ENCODE peak calls at places on chromosome 15, in nine cellular contexts. One of them, this sample, is unnamed.
A peak's percentile ranks its signal among the peaks of the same experiment; 100 is the strongest.

GRCh38 chr15:28875461-28875965 is 10.3 kb upstream of the APBA2 start:
- DNase-seq in IMR-90: no peak
- DNase-seq in body of pancreas: no peak
- DNase-seq in ovary: no peak
- DNase-seq in thyroid gland: no peak
- DNase-seq in heart left ventricle: no peak
- DNase-seq in transverse colon: no peak
- DNase-seq in upper lobe of left lung: no peak
- DNase-seq in A549: no peak
- DNase-seq in this sample: no peak

GRCh38 chr15:39471791-39472190 is 109.1 kb upstream of the THBS1 start:
- DNase-seq in thyroid gland: no peak
- DNase-seq in transverse colon: no peak
- DNase-seq in ovary: no peak
- DNase-seq in body of pancreas: no peak
- DNase-seq in A549: no peak
- DNase-seq in IMR-90: peak; percentile 36
- DNase-seq in heart left ventricle: no peak
- DNase-seq in upper lobe of left lung: no peak
- DNase-seq in this sample: no peak

GRCh38 chr15:66751579-66751978 is 49.5 kb downstream of the SMAD6 start:
- DNase-seq in thyroid gland: peak; percentile 74
- DNase-seq in IMR-90: no peak
- DNase-seq in transverse colon: no peak
- DNase-seq in A549: peak; percentile 77
- DNase-seq in heart left ventricle: peak; percentile 73
- DNase-seq in ovary: no peak
- DNase-seq in body of pancreas: peak; percentile 51
- DNase-seq in upper lobe of left lung: no peak
- DNase-seq in this sample: peak; percentile 79

GRCh38 chr15:91867581-91868026 is 14.1 kb downstream of the SLCO3A1 start:
- DNase-seq in A549: peak; percentile 73
- DNase-seq in thyroid gland: peak; percentile 77
- DNase-seq in upper lobe of left lung: peak; percentile 86
- DNase-seq in body of pancreas: peak; percentile 35
- DNase-seq in transverse colon: peak; percentile 85
- DNase-seq in IMR-90: peak; percentile 87
- DNase-seq in heart left ventricle: peak; percentile 87
- DNase-seq in ovary: peak; percentile 81
- DNase-seq in this sample: peak; percentile 83

GRCh38 chr15:66940368-66940767 is 125.0 kb upstream of the SMAD3 start:
- DNase-seq in ovary: no peak
- DNase-seq in transverse colon: no peak
- DNase-seq in heart left ventricle: no peak
- DNase-seq in A549: no peak
- DNase-seq in upper lobe of left lung: no peak
- DNase-seq in body of pancreas: no peak
- DNase-seq in IMR-90: peak; percentile 62
- DNase-seq in thyroid gland: no peak
- DNase-seq in this sample: no peak

GRCh38 chr15:58748787-58749531 is 548 bp downstream of the ADAM10 start:
- DNase-seq in upper lobe of left lung: peak; percentile 93
- DNase-seq in transverse colon: peak; percentile 53
- DNase-seq in body of pancreas: peak; percentile 58
- DNase-seq in IMR-90: no peak
- DNase-seq in thyroid gland: peak; percentile 56
- DNase-seq in A549: peak; percentile 52
- DNase-seq in heart left ventricle: peak; percentile 64
- DNase-seq in ovary: peak; percentile 48
- DNase-seq in this sample: peak; percentile 56

GRCh38 chr15:49187537-49188245 is 17.6 kb downstream of the GALK2 start:
- DNase-seq in thyroid gland: no peak
- DNase-seq in IMR-90: peak; percentile 76
- DNase-seq in upper lobe of left lung: no peak
- DNase-seq in transverse colon: no peak
- DNase-seq in A549: peak; percentile 5
- DNase-seq in body of pancreas: peak; percentile 29
- DNase-seq in ovary: no peak
- DNase-seq in heart left ventricle: no peak
- DNase-seq in this sample: no peak

GRCh38 chr15:101047301-101047781 is 128.2 kb downstream of the LRRK1 start:
- DNase-seq in ovary: peak; percentile 17
- DNase-seq in IMR-90: no peak
- DNase-seq in transverse colon: peak; percentile 7
- DNase-seq in body of pancreas: no peak
- DNase-seq in heart left ventricle: no peak
- DNase-seq in upper lobe of left lung: no peak
- DNase-seq in thyroid gland: no peak
- DNase-seq in A549: no peak
- DNase-seq in this sample: no peak

GRCh38 chr15:97745481-97746071 is 214.9 kb upstream of the ARRDC4 start:
- DNase-seq in A549: peak; percentile 60
- DNase-seq in IMR-90: no peak
- DNase-seq in thyroid gland: no peak
- DNase-seq in upper lobe of left lung: no peak
- DNase-seq in heart left ventricle: peak; percentile 36
- DNase-seq in transverse colon: peak; percentile 48
- DNase-seq in body of pancreas: peak; percentile 47
- DNase-seq in ovary: no peak
- DNase-seq in this sample: no peak

GRCh38 chr15:70385052-70385451 is 287.3 kb upstream of the TLE3 start:
- DNase-seq in thyroid gland: no peak
- DNase-seq in heart left ventricle: no peak
- DNase-seq in transverse colon: no peak
- DNase-seq in body of pancreas: no peak
- DNase-seq in ovary: no peak
- DNase-seq in A549: no peak
- DNase-seq in upper lobe of left lung: no peak
- DNase-seq in IMR-90: no peak
- DNase-seq in this sample: no peak

GRCh38 chr15:57881361-57881760 is 174.8 kb downstream of the POLR2M start:
- DNase-seq in ovary: no peak
- DNase-seq in heart left ventricle: no peak
- DNase-seq in body of pancreas: no peak
- DNase-seq in IMR-90: no peak
- DNase-seq in transverse colon: no peak
- DNase-seq in upper lobe of left lung: no peak
- DNase-seq in thyroid gland: no peak
- DNase-seq in A549: no peak
- DNase-seq in this sample: no peak

GRCh38 chr15:29917600-29918597 is 95.6 kb upstream of the TJP1 start:
- DNase-seq in IMR-90: peak; percentile 85
- DNase-seq in transverse colon: no peak
- DNase-seq in body of pancreas: no peak
- DNase-seq in ovary: no peak
- DNase-seq in A549: peak; percentile 56
- DNase-seq in heart left ventricle: no peak
- DNase-seq in thyroid gland: no peak
- DNase-seq in upper lobe of left lung: no peak
- DNase-seq in this sample: no peak

GRCh38 chr15:50823281-50823680 is 57.8 kb upstream of the SPPL2A start:
- DNase-seq in A549: no peak
- DNase-seq in thyroid gland: no peak
- DNase-seq in body of pancreas: no peak
- DNase-seq in ovary: no peak
- DNase-seq in transverse colon: no peak
- DNase-seq in upper lobe of left lung: no peak
- DNase-seq in heart left ventricle: no peak
- DNase-seq in IMR-90: no peak
- DNase-seq in this sample: no peak

GRCh38 chr15:90400759-90401314 is 12.8 kb downstream of the IQGAP1 start:
- DNase-seq in upper lobe of left lung: no peak
- DNase-seq in IMR-90: peak; percentile 96
- DNase-seq in transverse colon: peak; percentile 69
- DNase-seq in heart left ventricle: peak; percentile 79
- DNase-seq in thyroid gland: peak; percentile 85
- DNase-seq in ovary: peak; percentile 78
- DNase-seq in body of pancreas: peak; percentile 83
- DNase-seq in A549: peak; percentile 94
- DNase-seq in this sample: peak; percentile 63

GRCh38 chr15:88620995-88621772 is at the start of gene AEN:
- DNase-seq in upper lobe of left lung: peak; percentile 98
- DNase-seq in ovary: peak; percentile 95
- DNase-seq in A549: peak; percentile 97
- DNase-seq in thyroid gland: peak; percentile 97
- DNase-seq in heart left ventricle: peak; percentile 97
- DNase-seq in IMR-90: peak; percentile 95
- DNase-seq in transverse colon: peak; percentile 96
- DNase-seq in body of pancreas: peak; percentile 96
- DNase-seq in this sample: peak; percentile 95
- TF ChIP-seq POLR2A in upper lobe of left lung: peak; percentile 66
- TF ChIP-seq POLR2A in ovary: peak; percentile 37
- TF ChIP-seq POLR2A in A549: peak; percentile 65
- TF ChIP-seq POLR2A in thyroid gland: peak; percentile 55
- TF ChIP-seq POLR2A in heart left ventricle: no peak
- TF ChIP-seq POLR2A in IMR-90: peak; percentile 84
- TF ChIP-seq POLR2A in transverse colon: peak; percentile 23
- TF ChIP-seq POLR2A in body of pancreas: peak; percentile 53
- TF ChIP-seq POLR2A in this sample: no peak

GRCh38 chr15:36914962-36915808 is 185.2 kb downstream of the MEIS2 start:
- DNase-seq in body of pancreas: no peak
- DNase-seq in ovary: no peak
- DNase-seq in heart left ventricle: no peak
- DNase-seq in A549: no peak
- DNase-seq in upper lobe of left lung: no peak
- DNase-seq in thyroid gland: no peak
- DNase-seq in IMR-90: no peak
- DNase-seq in transverse colon: no peak
- DNase-seq in this sample: no peak

GRCh38 chr15:36912311-36912712 is 188.0 kb downstream of the MEIS2 start:
- DNase-seq in A549: no peak
- DNase-seq in ovary: no peak
- DNase-seq in transverse colon: no peak
- DNase-seq in heart left ventricle: no peak
- DNase-seq in thyroid gland: no peak
- DNase-seq in upper lobe of left lung: no peak
- DNase-seq in IMR-90: peak; percentile 46
- DNase-seq in body of pancreas: no peak
- DNase-seq in this sample: no peak

GRCh38 chr15:36921484-36922091 is 178.8 kb downstream of the MEIS2 start:
- DNase-seq in A549: no peak
- DNase-seq in upper lobe of left lung: no peak
- DNase-seq in ovary: no peak
- DNase-seq in transverse colon: no peak
- DNase-seq in body of pancreas: no peak
- DNase-seq in IMR-90: no peak
- DNase-seq in heart left ventricle: no peak
- DNase-seq in thyroid gland: no peak
- DNase-seq in this sample: no peak

GRCh38 chr15:36914466-36914865 is 185.9 kb downstream of the MEIS2 start:
- DNase-seq in A549: no peak
- DNase-seq in ovary: no peak
- DNase-seq in transverse colon: no peak
- DNase-seq in body of pancreas: no peak
- DNase-seq in heart left ventricle: no peak
- DNase-seq in upper lobe of left lung: no peak
- DNase-seq in IMR-90: no peak
- DNase-seq in thyroid gland: no peak
- DNase-seq in this sample: no peak

GRCh38 chr15:36917411-36918267 is 182.7 kb downstream of the MEIS2 start:
- DNase-seq in thyroid gland: no peak
- DNase-seq in IMR-90: no peak
- DNase-seq in body of pancreas: no peak
- DNase-seq in heart left ventricle: no peak
- DNase-seq in A549: no peak
- DNase-seq in transverse colon: no peak
- DNase-seq in upper lobe of left lung: no peak
- DNase-seq in ovary: no peak
- DNase-seq in this sample: no peak
- H3K4me3 ChIP-seq in thyroid gland: no peak overlapping the region
- H3K4me3 ChIP-seq in IMR-90: no peak overlapping the region
- H3K4me3 ChIP-seq in body of pancreas: no peak overlapping the region
- H3K4me3 ChIP-seq in heart left ventricle: no peak overlapping the region
- H3K4me3 ChIP-seq in A549: no peak overlapping the region
- H3K4me3 ChIP-seq in transverse colon: no peak overlapping the region
- H3K4me3 ChIP-seq in upper lobe of left lung: no peak overlapping the region
- H3K4me3 ChIP-seq in ovary: no peak overlapping the region
- H3K4me3 ChIP-seq in this sample: no peak overlapping the region

DNA sequence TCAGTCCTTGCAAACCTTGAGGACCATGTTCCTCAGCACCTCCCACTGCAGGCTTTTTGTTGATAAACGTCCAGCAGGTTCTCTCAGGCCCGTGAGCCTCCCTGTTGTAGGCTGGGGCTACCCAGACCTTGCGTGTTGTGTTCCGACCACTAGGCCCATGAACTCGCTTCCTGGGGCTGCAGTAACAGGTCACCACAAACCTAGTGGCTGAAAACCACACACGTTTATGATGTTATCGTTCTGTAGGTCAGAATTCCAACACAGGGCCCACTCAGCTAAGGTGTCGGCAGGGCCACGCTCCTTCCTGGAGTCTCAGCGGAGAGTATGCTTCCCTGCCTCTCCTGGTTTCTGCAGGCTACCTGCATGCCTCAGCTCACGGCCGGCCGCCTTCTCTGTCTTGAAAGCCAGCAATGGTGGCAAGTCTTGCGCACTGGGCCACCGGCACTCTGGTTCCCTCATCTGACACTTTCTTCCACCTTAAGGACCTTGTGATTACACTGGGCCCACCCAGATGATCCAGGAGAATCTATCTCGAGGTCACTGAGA is 60.8 kb downstream of the ATP10A start:
- DNase-seq in A549: no peak
- DNase-seq in IMR-90: no peak
- DNase-seq in ovary: no peak
- DNase-seq in thyroid gland: no peak
- DNase-seq in upper lobe of left lung: no peak
- DNase-seq in transverse colon: no peak
- DNase-seq in body of pancreas: no peak
- DNase-seq in heart left ventricle: no peak
- DNase-seq in this sample: no peak
- TF ChIP-seq POLR2A in A549: no peak
- TF ChIP-seq POLR2A in IMR-90: no peak
- TF ChIP-seq POLR2A in ovary: no peak
- TF ChIP-seq POLR2A in thyroid gland: no peak
- TF ChIP-seq POLR2A in upper lobe of left lung: no peak
- TF ChIP-seq POLR2A in transverse colon: no peak
- TF ChIP-seq POLR2A in body of pancreas: no peak
- TF ChIP-seq POLR2A in heart left ventricle: no peak
- TF ChIP-seq POLR2A in this sample: no peak

DNA sequence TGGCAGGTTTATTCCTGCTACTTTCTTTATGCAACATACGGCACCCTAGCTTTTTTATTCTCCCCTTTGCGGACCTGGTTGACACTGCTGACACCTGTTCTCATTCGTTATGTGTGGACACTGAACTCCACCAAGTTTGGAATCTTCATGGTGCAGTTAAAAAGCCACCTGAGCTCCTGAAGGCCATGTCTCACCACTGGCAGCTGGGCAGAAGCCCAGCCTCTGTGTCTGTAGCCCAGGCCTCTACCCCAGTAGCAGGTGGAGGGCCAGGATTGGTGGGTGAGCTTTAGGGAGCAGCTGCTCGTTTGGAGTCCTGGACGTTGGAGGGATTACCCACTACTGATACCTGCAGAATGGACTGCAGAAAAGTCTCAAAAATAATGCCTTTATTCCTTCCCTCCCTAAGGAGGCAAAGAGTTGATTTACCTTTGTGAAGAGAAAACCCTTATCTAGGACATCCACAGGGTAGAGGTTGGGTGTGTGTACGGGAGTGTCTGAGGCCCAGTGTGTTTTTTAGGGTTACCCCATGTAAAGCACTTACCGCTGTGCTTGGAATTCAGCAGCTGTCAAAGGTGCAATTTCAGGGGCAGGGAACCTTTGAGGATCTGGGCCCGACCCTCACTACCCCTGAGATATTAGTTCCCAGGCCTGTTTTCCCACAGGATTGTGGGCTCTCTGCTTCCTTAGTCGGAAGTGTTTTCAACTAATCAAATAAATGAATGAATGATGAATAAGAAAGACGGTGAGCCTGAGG is 619 bp upstream of the CCNDBP1 start:
- DNase-seq in A549: no peak
- DNase-seq in IMR-90: no peak
- DNase-seq in ovary: no peak
- DNase-seq in thyroid gland: no peak
- DNase-seq in body of pancreas: no peak
- DNase-seq in heart left ventricle: no peak
- DNase-seq in upper lobe of left lung: no peak
- DNase-seq in transverse colon: no peak
- DNase-seq in this sample: no peak
- H3K4me3 ChIP-seq in A549: no peak overlapping the region
- H3K4me3 ChIP-seq in IMR-90: peak overlapping the region; percentile 85
- H3K4me3 ChIP-seq in ovary: peak overlapping the region; percentile 91
- H3K4me3 ChIP-seq in thyroid gland: no peak overlapping the region
- H3K4me3 ChIP-seq in body of pancreas: no peak overlapping the region
- H3K4me3 ChIP-seq in heart left ventricle: peak overlapping the region; percentile 88
- H3K4me3 ChIP-seq in upper lobe of left lung: peak overlapping the region; percentile 98
- H3K4me3 ChIP-seq in transverse colon: peak overlapping the region; percentile 64
- H3K4me3 ChIP-seq in this sample: peak overlapping the region; percentile 66